ENCODE peak calls at places on chromosome 17, in six cellular contexts. T, A, K, Y, H and R are unnamed samples.

GRCh38 chr17:63476857-63477470 is at the start of gene ACE:
- DNase-seq in T (peak; percentile 54), A (peak; percentile 57), K (no peak), Y (peak; percentile 37), H (peak; percentile 22), R (peak; percentile 49)

GRCh38 chr17:16516594-16517018 is 24.6 kb upstream of the LRRC75A start:
- DNase-seq in T (peak; percentile 75), A (no peak), K (no peak), Y (peak; percentile 79), H (no peak), R (peak; percentile 95)

GRCh38 chr17:39668141-39668924 is at the start of gene PNMT:
- DNase-seq in T (peak; percentile 60), A (peak; percentile 68), K (no peak), Y (peak; percentile 51), H (peak; percentile 63), R (no peak)

GRCh38 chr17:1398900-1399299 is 1.1 kb downstream of the YWHAE start:
- DNase-seq in T (no peak), A (peak; percentile 25), K (no peak), Y (peak; percentile 55), H (no peak), R (no peak)

GRCh38 chr17:45857977-45858708 is 13.5 kb downstream of the SPPL2C start:
- DNase-seq in T (peak; percentile 70), A (no peak), K (no peak), Y (peak; percentile 51), H (no peak), R (peak; percentile 57)

GRCh38 chr17:57603541-57603940 is 141.6 kb downstream of the CCDC182 start:
- DNase-seq in T (no peak), A (peak; percentile 13), K (no peak), Y (no peak), H (no peak), R (no peak)

GRCh38 chr17:58710948-58711552 is 18.6 kb downstream of the RAD51C start:
- DNase-seq in T (peak; percentile 85), A (peak; percentile 70), K (no peak), Y (peak; percentile 65), H (no peak), R (peak; percentile 61)

GRCh38 chr17:47704781-47705180 is 10.8 kb downstream of the TBKBP1 start:
- DNase-seq in T (no peak), A (no peak), K (no peak), Y (no peak), H (no peak), R (no peak)

GRCh38 chr17:31122746-31123145 is 28.0 kb downstream of the NF1 start:
- DNase-seq in T (no peak), A (no peak), K (no peak), Y (no peak), H (no peak), R (no peak)

GRCh38 chr17:82013341-82013740 is 9.3 kb downstream of the CENPX start:
- DNase-seq in T (no peak), A (no peak), K (no peak), Y (peak; percentile 59), H (no peak), R (no peak)

GRCh38 chr17:82106697-82107305 is 8.8 kb upstream of the FASN start:
- DNase-seq in T (no peak), A (no peak), K (no peak), Y (no peak), H (no peak), R (no peak)

GRCh38 chr17:75693500-75694481 is 26.7 kb downstream of the SAP30BP start:
- DNase-seq in T (peak; percentile 99), A (no peak), K (peak; percentile 92), Y (peak; percentile 100), H (no peak), R (peak; percentile 95)

GRCh38 chr17:21357696-21358095 is 18.5 kb upstream of the KCNJ12 start:
- DNase-seq in T (no peak), A (no peak), K (no peak), Y (no peak), H (no peak), R (no peak)

GRCh38 chr17:14815079-14815478 is 450.0 kb downstream of the PMP22 start:
- DNase-seq in T (peak; percentile 43), A (no peak), K (no peak), Y (no peak), H (no peak), R (no peak)

GRCh38 chr17:34654276-34654675 is 74.9 kb downstream of the TMEM132E start:
- DNase-seq in T (no peak), A (no peak), K (no peak), Y (no peak), H (no peak), R (no peak)

GRCh38 chr17:32259596-32259995 is 6.0 kb upstream of the RHBDL3 start:
- DNase-seq in T (no peak), A (no peak), K (no peak), Y (peak; percentile 56), H (no peak), R (no peak)

GRCh38 chr17:9644910-9645751 is at the start of gene USP43:
- DNase-seq in T (peak; percentile 73), A (no peak), K (no peak), Y (peak; percentile 15), H (no peak), R (peak; percentile 40)

GRCh38 chr17:45775576-45776011 is 8.5 kb upstream of the CRHR1 start:
- DNase-seq in T (peak; percentile 46), A (no peak), K (no peak), Y (no peak), H (no peak), R (peak; percentile 56)

GRCh38 chr17:42670199-42670924 is 6.4 kb downstream of the PLEKHH3 start:
- DNase-seq in T (no peak), A (no peak), K (no peak), Y (no peak), H (peak; percentile 32), R (no peak)

GRCh38 chr17:73069846-73070245 is 22.6 kb downstream of the SLC39A11 start:
- DNase-seq in T (no peak), A (no peak), K (no peak), Y (no peak), H (no peak), R (no peak)

GRCh38 chr17:38912221-38912813 is 13.1 kb upstream of the LASP1NB start:
- DNase-seq in T (no peak), A (no peak), K (peak; percentile 77), Y (peak; percentile 41), H (no peak), R (no peak)

GRCh38 chr17:27207073-27207511 is 86.8 kb upstream of the WSB1 start:
- DNase-seq in T (peak; percentile 71), A (no peak), K (no peak), Y (peak; percentile 78), H (no peak), R (peak; percentile 30)

GRCh38 chr17:41975099-41976083 is 8.8 kb downstream of the CNP start:
- DNase-seq in T (no peak), A (no peak), K (no peak), Y (peak; percentile 22), H (no peak), R (no peak)